ENCODE peak calls at places on chromosome 22, in five cellular contexts. A, U, I, H and X are unnamed samples. For H3K36me3, the result is how much of the 10 kb centered on the place peaks cover.

GRCh38 chr22:19886605-19887250 is 32.1 kb upstream of the GNB1L start:
- DNase-seq in A (peak), U (peak), I (peak), H (no peak), X (no peak)

GRCh38 chr22:19361501-19362103 is 69.9 kb downstream of the HIRA start:
- DNase-seq in A (no peak), U (no peak), I (no peak), H (no peak), X (no peak)

GRCh38 chr22:27381960-27382742 is 419.4 kb downstream of the MN1 start:
- DNase-seq in A (no peak), U (no peak), I (no peak), H (no peak), X (no peak)

GRCh38 chr22:36938028-36938425 is 24.6 kb downstream of the CSF2RB start:
- DNase-seq in A (no peak), U (no peak), I (no peak), H (no peak), X (no peak)

GRCh38 chr22:23889620-23890019 is 4.6 kb upstream of the MIF start:
- DNase-seq in A (no peak), U (no peak), I (no peak), H (no peak), X (no peak)

GRCh38 chr22:20904008-20904979 is 12.9 kb upstream of the CRKL start:
- DNase-seq in A (no peak), U (peak), I (peak), H (peak), X (no peak)

GRCh38 chr22:20080445-20080775 is 369 bp downstream of the DGCR8 start:
- DNase-seq in A (peak), U (peak), I (peak), H (peak), X (peak)

GRCh38 chr22:42949159-42949558 is 65.8 kb downstream of the PACSIN2 start:
- DNase-seq in A (no peak), U (peak), I (peak), H (no peak), X (no peak)

GRCh38 chr22:30228509-30229359 is 17.8 kb downstream of the LIF start:
- DNase-seq in A (no peak), U (no peak), I (peak), H (no peak), X (no peak)

GRCh38 chr22:49973018-49973965 is 12.7 kb downstream of the PIM3 start:
- DNase-seq in A (no peak), U (no peak), I (peak), H (no peak), X (no peak)

GRCh38 chr22:27383896-27384295 is 417.7 kb downstream of the MN1 start:
- DNase-seq in A (no peak), U (no peak), I (no peak), H (no peak), X (no peak)

GRCh38 chr22:42964994-42965699 is 49.8 kb downstream of the PACSIN2 start:
- DNase-seq in A (no peak), U (peak), I (no peak), H (no peak), X (no peak)

GRCh38 chr22:42743501-42743991 is 22.9 kb upstream of the A4GALT start:
- DNase-seq in A (no peak), U (no peak), I (no peak), H (peak), X (peak)

GRCh38 chr22:32836286-32836859 is 34.9 kb downstream of the TIMP3 start:
- DNase-seq in A (no peak), U (peak), I (no peak), H (peak), X (no peak)

GRCh38 chr22:44091021-44091721 is 67.1 kb downstream of the PARVB start:
- DNase-seq in A (no peak), U (no peak), I (peak), H (peak), X (no peak)

GRCh38 chr22:19962246-19962908 is 20.8 kb upstream of the TXNRD2 start:
- DNase-seq in A (no peak), U (peak), I (peak), H (peak), X (peak)

GRCh38 chr22:42688241-42688913 is 32.3 kb downstream of the A4GALT start:
- DNase-seq in A (no peak), U (peak), I (peak), H (peak), X (peak)

GRCh38 chr22:21904250-21904789 is 36.9 kb upstream of the MAPK1 start:
- DNase-seq in A (no peak), U (no peak), I (no peak), H (no peak), X (no peak)

GRCh38 chr22:20243545-20244249 is 24.4 kb downstream of the RTN4R start:
- DNase-seq in A (peak), U (peak), I (peak), H (peak), X (peak)

GRCh38 chr22:48709453-48709852 is 1118.2 kb downstream of the BRD1 start:
- DNase-seq in A (no peak), U (no peak), I (no peak), H (no peak), X (no peak)

GRCh38 chr22:42915980-42916765 is 59.1 kb upstream of the ARFGAP3 start:
- DNase-seq in A (no peak), U (no peak), I (no peak), H (peak), X (no peak)

GRCh38 chr22:39456262-39457046 is at the start of gene MGAT3:
- DNase-seq in A (peak), U (no peak), I (no peak), H (no peak), X (no peak)

GRCh38 chr22:23218867-23219251 is 38.5 kb downstream of the BCR start:
- DNase-seq in A (no peak), U (peak), I (peak), H (peak), X (peak)

GRCh38 chr22:35540600-35541253 is at the start of gene RASD2:
- DNase-seq in A (no peak), U (peak), I (no peak), H (peak), X (peak)

GRCh38 chr22:47294571-47294970 is 532.1 kb downstream of the TBC1D22A start:
- DNase-seq in A (no peak), U (no peak), I (no peak), H (no peak), X (no peak)
- H3K27ac ChIP-seq in A (no peak), U (no peak), I (no peak), H (no peak), X (no peak)

GRCh38 chr22:38260760-38261477 is 11.9 kb downstream of the TMEM184B start:
- DNase-seq in A (no peak), U (peak), I (peak), H (no peak), X (no peak)
- H3K4me3 ChIP-seq in A (no peak), U (no peak), I (no peak), H (no peak), X (no peak)

DNA sequence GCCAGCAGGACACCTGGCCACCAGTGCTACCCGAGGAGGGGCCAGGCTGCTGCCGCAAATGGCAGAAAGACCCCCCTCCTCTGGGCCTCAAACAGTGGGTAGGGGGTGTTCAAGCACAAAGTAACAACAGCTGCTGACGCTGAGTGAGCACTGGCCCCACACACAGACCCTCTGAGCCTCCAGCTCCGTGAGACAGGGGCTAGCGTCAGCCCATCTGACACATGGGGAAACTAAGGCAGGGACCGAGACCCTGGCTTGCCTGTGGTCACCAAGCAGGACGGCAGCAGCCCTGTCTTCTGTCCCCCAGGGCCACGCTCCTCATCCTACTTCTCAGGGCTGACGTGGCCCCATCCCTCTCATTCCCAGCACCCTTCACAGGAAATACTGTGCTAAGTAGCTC is 36.5 kb downstream of the NUP50 start:
- DNase-seq in A (no peak), U (no peak), I (no peak), H (no peak), X (no peak)
- H3K36me3 ChIP-seq in A (under half), U (half or more), I (under half), H (under half), X (under half)

DNA sequence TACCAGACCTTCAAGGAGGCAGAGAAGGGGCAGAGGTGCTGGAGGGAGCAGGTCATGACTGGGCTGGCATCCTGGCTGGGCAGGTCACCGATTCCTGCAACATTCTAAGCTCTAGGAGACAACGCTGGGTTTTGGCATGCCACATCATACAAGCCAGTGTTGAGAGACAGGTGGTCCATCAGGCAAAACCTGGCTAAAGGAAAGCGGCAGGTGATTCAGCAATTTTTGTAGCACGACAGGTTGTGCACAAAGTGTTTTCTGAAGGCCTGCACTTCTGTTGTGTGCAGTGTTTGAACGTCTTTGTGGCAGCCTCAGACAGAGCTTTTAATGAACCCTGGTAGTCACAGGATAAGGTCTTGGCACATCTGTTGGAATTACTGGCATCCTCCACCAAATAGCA is 69.9 kb upstream of the BID start:
- DNase-seq in A (no peak), U (no peak), I (no peak), H (no peak), X (no peak)
- H3K27ac ChIP-seq in A (no peak), U (no peak), I (no peak), H (no peak), X (no peak)

GRCh38 chr22:31604137-31604705 is 57.8 kb downstream of the PISD start:
- DNase-seq in A (no peak), U (no peak), I (no peak), H (no peak), X (no peak)
- H3K4me3 ChIP-seq in A (no peak), U (no peak), I (no peak), H (no peak), X (no peak)

DNA sequence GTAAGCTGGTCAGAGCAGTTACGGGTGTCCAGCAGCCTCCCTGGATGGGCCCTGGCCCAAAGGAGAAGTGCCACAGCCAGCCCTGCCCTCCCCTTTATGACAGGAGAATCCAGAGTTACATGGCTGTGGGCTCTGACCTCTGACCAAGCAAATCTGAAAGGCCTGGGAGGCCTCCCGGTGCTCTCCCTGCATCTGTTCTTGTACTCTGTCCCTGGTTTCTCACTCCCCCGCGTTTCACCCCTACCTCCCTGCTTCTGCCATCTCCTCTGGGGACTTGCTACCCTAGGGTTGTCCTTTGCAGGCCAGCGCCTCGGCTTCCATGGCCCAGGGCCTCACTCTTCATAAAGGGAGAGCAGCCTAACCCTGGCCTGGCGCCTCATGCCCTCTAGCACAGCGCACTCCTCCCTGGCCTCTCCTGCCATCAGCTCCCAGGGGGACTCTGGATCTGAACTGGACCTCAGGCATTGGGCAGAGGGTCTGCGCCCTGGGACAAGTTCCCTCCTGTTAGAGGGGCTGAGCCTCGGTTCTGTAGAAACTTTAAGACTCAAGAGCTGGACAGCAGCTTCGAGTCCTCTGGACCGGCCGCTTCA is 10.7 kb downstream of the PICK1 start:
- DNase-seq in A (no peak), U (no peak), I (no peak), H (no peak), X (no peak)
- H3K36me3 ChIP-seq in A (under half), U (under half), I (under half), H (under half), X (under half)

GRCh38 chr22:28741200-28741757 is 341 bp downstream of the CHEK2 start:
- DNase-seq in A (no peak), U (no peak), I (no peak), H (no peak), X (no peak)
- H3K27ac ChIP-seq in A (no peak), U (peak), I (peak), H (peak), X (peak)